ENCODE peak calls at places on chromosome 18, in eight cellular contexts. M, Y, Z, A, T, K, D and O are unnamed samples.

GRCh38 chr18:37484893-37485834 is 80.4 kb downstream of the CELF4 start:
- DNase-seq in D (no peak), M (no peak), Z (peak; percentile 72), T (no peak), Y (no peak), A (peak; percentile 26), K (no peak), O (no peak)

GRCh38 chr18:76354348-76354747 is 140.7 kb downstream of the ZNF516 start:
- DNase-seq in A (peak; percentile 33), T (no peak), M (no peak), K (no peak), Y (no peak), D (no peak), Z (no peak), O (no peak)

GRCh38 chr18:9869713-9870430 is 15.9 kb upstream of the TXNDC2 start:
- DNase-seq in M (peak; percentile 84), Y (no peak), K (no peak), Z (no peak), D (no peak), A (peak; percentile 88), T (no peak), O (peak; percentile 47)

GRCh38 chr18:47247833-47248609 is 3.4 kb downstream of the SKOR2 start:
- DNase-seq in Z (peak; percentile 46), Y (no peak), M (no peak), T (no peak), D (no peak), A (no peak), K (no peak), O (no peak)

GRCh38 chr18:32093106-32093511 is 1.4 kb downstream of the RNF138 start:
- DNase-seq in Z (peak; percentile 45), M (no peak), K (peak; percentile 59), D (peak; percentile 19), T (no peak), Y (peak; percentile 29), A (peak; percentile 78), O (peak; percentile 37)

GRCh38 chr18:58337688-58338087 is 291.2 kb downstream of the ALPK2 start:
- DNase-seq in Z (no peak), K (no peak), Y (no peak), D (no peak), A (peak; percentile 82), M (no peak), T (no peak), O (no peak)

GRCh38 chr18:77100751-77101355 is 31.7 kb downstream of the MBP start:
- DNase-seq in Y (peak; percentile 19), T (no peak), Z (no peak), M (peak; percentile 58), D (no peak), K (no peak), A (no peak), O (no peak)

GRCh38 chr18:59379772-59380530 is 20.9 kb upstream of the LMAN1 start:
- DNase-seq in A (no peak), Z (no peak), Y (no peak), M (no peak), D (no peak), T (no peak), K (no peak), O (no peak)

GRCh38 chr18:25113081-25113480 is 238.9 kb downstream of the ZNF521 start:
- DNase-seq in K (no peak), D (no peak), T (no peak), A (peak; percentile 26), Z (peak; percentile 28), M (no peak), Y (no peak), O (no peak)

GRCh38 chr18:59488899-59489298 is 129.8 kb upstream of the LMAN1 start:
- DNase-seq in D (no peak), Y (no peak), A (no peak), T (no peak), Z (no peak), K (no peak), M (no peak), O (no peak)

GRCh38 chr18:32771169-32771751 is 1.6 kb downstream of the KLHL14 start:
- DNase-seq in T (no peak), Z (peak; percentile 45), K (no peak), Y (no peak), D (no peak), A (peak; percentile 41), M (no peak), O (no peak)

GRCh38 chr18:22346342-22346967 is 71.3 kb downstream of the CTAGE1 start:
- DNase-seq in D (peak; percentile 13), Y (no peak), M (peak; percentile 56), Z (no peak), K (peak; percentile 85), A (peak; percentile 69), T (no peak), O (peak; percentile 78)
- H3K27me3 ChIP-seq in D (peaks cover 34% of the 10 kb centered on the region), Y (peaks cover 16% of the 10 kb centered on the region), M (no peaks in the 10 kb centered on the region), Z (peaks cover 48% of the 10 kb centered on the region), K (no peaks in the 10 kb centered on the region), A (peaks cover 31% of the 10 kb centered on the region), T (no peaks in the 10 kb centered on the region), O (no peaks in the 10 kb centered on the region)

GRCh38 chr18:939167-939566 is 34.5 kb downstream of the ADCYAP1 start:
- DNase-seq in Z (no peak), A (no peak), Y (no peak), M (peak; percentile 78), D (no peak), T (no peak), K (no peak), O (no peak)

GRCh38 chr18:950026-950631 is 45.5 kb downstream of the ADCYAP1 start:
- DNase-seq in K (no peak), Y (no peak), Z (no peak), A (no peak), D (no peak), M (no peak), T (no peak), O (no peak)

GRCh38 chr18:939958-940357 is 35.3 kb downstream of the ADCYAP1 start:
- DNase-seq in Z (no peak), A (no peak), T (no peak), D (no peak), M (no peak), K (no peak), Y (no peak), O (no peak)

GRCh38 chr18:941331-941730 is 36.7 kb downstream of the ADCYAP1 start:
- DNase-seq in Y (no peak), D (no peak), A (no peak), M (no peak), K (no peak), T (no peak), Z (no peak), O (no peak)

DNA sequence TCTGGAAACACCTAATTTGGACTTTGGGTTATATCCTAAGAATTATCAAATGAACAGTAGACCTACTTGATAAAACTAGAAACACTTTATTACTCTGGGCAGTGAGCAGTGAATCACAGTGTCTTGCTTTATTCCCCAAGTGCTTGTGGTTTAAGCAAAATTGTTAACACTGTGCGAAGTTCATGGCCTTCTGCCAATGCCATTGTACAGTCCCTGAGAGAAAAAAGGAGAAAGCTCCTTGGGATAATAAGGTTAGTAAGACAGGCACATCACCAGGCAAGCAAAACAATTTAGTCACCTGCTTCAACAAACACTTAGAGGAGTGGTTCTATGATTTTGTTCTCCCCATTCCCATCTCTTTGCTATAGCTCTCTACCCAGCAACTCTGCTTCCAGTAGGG is 39.8 kb downstream of the ADCYAP1 start:
- DNase-seq in T (no peak), K (no peak), D (no peak), Z (no peak), M (peak; percentile 86), A (peak; percentile 66), Y (no peak), O (peak; percentile 46)
- H3K27me3 ChIP-seq in T (no peaks in the 10 kb centered on the region), K (no peaks in the 10 kb centered on the region), D (no peaks in the 10 kb centered on the region), Z (no peaks in the 10 kb centered on the region), M (no peaks in the 10 kb centered on the region), A (peaks cover 84% of the 10 kb centered on the region), Y (no peaks in the 10 kb centered on the region), O (no peaks in the 10 kb centered on the region)

GRCh38 chr18:23661735-23662308 is 889 bp downstream of the ANKRD29 start:
- DNase-seq in A (peak; percentile 2), D (no peak), T (no peak), Z (no peak), Y (no peak), M (no peak), K (no peak), O (no peak)

GRCh38 chr18:23667114-23667513 is 4.4 kb upstream of the ANKRD29 start:
- DNase-seq in T (no peak), Z (no peak), Y (no peak), D (no peak), A (no peak), K (no peak), M (no peak), O (no peak)

GRCh38 chr18:23658296-23658695 is 4.4 kb downstream of the ANKRD29 start:
- DNase-seq in A (peak; percentile 11), Y (no peak), K (no peak), D (no peak), Z (no peak), M (no peak), T (no peak), O (no peak)

GRCh38 chr18:23664674-23665073 is 2.0 kb upstream of the ANKRD29 start:
- DNase-seq in M (no peak), Y (no peak), Z (no peak), T (no peak), K (no peak), D (no peak), A (no peak), O (no peak)

DNA sequence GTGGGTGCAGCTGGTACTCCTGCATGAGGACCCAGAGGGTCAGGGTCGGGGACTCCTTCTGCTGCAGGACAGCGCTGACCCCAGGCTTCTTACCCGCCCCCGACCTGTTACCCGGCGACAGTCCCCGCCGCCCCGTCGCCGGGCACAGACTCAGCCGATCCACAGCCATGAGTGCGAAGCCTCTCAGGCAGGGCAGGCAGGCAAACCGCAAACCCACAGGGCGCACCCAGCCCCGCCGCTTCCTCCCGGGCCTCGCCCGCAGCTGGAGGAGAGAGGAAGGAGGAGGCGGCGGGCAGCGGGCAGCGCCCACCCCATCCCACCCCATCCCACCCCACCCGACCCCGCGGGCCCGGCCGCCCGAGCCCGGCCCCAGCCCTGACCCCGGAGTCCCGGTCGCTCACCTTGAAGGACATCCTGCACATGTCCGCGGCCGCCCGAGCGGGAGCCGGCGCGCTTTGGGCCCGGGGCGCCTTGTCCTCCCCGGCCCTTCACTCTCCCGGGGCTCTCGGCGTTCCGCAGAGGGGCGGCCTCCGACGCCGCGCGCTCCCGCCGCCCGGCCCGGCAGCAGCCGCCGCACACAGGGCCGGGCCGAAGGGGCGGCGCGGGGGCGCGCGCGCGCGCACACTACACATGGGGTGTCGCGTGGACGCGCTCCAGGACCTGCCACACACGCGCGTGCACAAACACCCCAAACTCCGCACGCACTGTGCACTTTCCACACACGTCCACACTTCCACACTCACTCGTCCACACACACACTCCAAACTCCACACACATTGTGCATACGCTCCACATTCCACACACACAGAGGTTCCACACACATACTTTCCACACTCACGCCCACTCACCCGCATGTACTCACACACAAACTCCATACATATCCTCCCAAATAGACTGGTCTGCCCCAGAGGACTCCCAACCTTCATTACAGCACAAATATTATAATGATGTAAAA is at the start of gene ANKRD29:
- DNase-seq in D (peak; percentile 46), Y (peak; percentile 26), A (peak; percentile 25), Z (peak; percentile 46), M (no peak), K (no peak), T (peak; percentile 38), O (no peak)
- H3K27me3 ChIP-seq in D (peaks cover 21% of the 10 kb centered on the region), Y (peaks cover 27% of the 10 kb centered on the region), A (no peaks in the 10 kb centered on the region), Z (no peaks in the 10 kb centered on the region), M (no peaks in the 10 kb centered on the region), K (no peaks in the 10 kb centered on the region), T (peaks cover 11% of the 10 kb centered on the region), O (no peaks in the 10 kb centered on the region)

DNA sequence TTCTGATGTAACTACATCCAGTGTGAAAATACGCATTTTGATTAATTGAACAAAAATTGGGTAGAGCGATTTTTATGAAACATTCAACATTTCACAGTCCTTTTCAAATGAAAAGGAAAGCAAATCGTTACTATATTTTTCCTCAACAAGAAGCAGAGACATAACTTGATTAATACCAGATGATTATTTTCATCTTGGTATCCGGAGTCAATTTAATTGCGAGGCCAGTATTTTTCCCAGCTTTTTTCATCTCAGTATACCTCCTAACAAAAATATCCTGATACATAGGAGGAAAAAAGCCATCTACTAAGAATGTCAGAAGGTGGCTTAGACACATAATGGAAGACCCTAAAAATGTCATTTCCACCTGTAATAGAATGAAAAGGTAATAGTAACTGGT is 6.0 kb downstream of the PTGR3 start:
- DNase-seq in Z (no peak), D (no peak), T (no peak), A (no peak), M (no peak), Y (no peak), K (no peak), O (no peak)
- H3K27me3 ChIP-seq in Z (peaks cover 47% of the 10 kb centered on the region), D (no peaks in the 10 kb centered on the region), T (peaks cover 8% of the 10 kb centered on the region), A (no peaks in the 10 kb centered on the region), M (no peaks in the 10 kb centered on the region), Y (no peaks in the 10 kb centered on the region), K (no peaks in the 10 kb centered on the region), O (no peaks in the 10 kb centered on the region)